ENCODE peak calls at places on chromosomes 4 and X, in six cellular contexts. M is DMS53; W is Caki2; I is AG09309; R is activated CD4-positive, alpha-beta memory T cell treated with anti-CD3 and anti-CD28 coated beads, Interleukin-2, amount 10 ng/mL, durations not matched to agents 7 days and 5 days; L is stimulated activated CD4-positive, alpha-beta T cell treated with anti-CD3 and anti-CD28 coated beads, Interleukin-4, amount 100 ng/mL, for 48 hours. F is an unnamed sample.

GRCh38 chr4:182895791-182896292 is 21.3 kb downstream of the DCTD start:
- DNase-seq in M (peak; percentile 87), W (no peak), I (no peak), R (no peak), L (no peak), F (no peak)

GRCh38 chr4:16745009-16745408 is 153.4 kb downstream of the LDB2 start:
- DNase-seq in M (no peak), W (no peak), I (peak; percentile 61), R (no peak), L (no peak), F (no peak)

GRCh38 chr4:3302786-3303444 is 10.1 kb downstream of the RGS12 start:
- DNase-seq in M (no peak), W (no peak), I (no peak), R (peak; percentile 58), L (no peak), F (peak; percentile 58)

GRCh38 chr4:138540056-138540800 is 298.1 kb upstream of the SLC7A11 start:
- DNase-seq in M (no peak), W (no peak), I (peak; percentile 35), R (no peak), L (no peak), F (no peak)

GRCh38 chr4:111649308-111649707 is 495.9 kb upstream of the FAM241A start:
- DNase-seq in M (peak; percentile 3), W (no peak), I (no peak), R (no peak), L (no peak), F (no peak)

GRCh38 chrX:149570668-149571067 is 16.6 kb downstream of the MAGEA9B start:
- DNase-seq in M (no peak), W (no peak), I (peak; percentile 39), R (no peak), L (no peak), F (no peak)

GRCh38 chrX:2500681-2501151 is at the start of the genes DHRSX and ZBED1:
- DNase-seq in M (no peak), W (no peak), I (no peak), R (peak; percentile 63), L (peak; percentile 42), F (peak; percentile 60)

GRCh38 chr4:60590116-60590515 is 610.0 kb upstream of the ADGRL3 start:
- DNase-seq in M (no peak), W (no peak), I (no peak), R (no peak), L (no peak), F (no peak)

GRCh38 chr4:89344571-89344970 is 37.0 kb upstream of the GPRIN3 start:
- DNase-seq in M (no peak), W (no peak), I (no peak), R (no peak), L (no peak), F (no peak)

GRCh38 chr4:7654550-7655266 is 220.0 kb upstream of the PSAPL1 start:
- DNase-seq in M (no peak), W (no peak), I (no peak), R (no peak), L (no peak), F (no peak)

GRCh38 chrX:54044877-54045328 is 630 bp upstream of the PHF8 start:
- DNase-seq in M (no peak), W (no peak), I (no peak), R (no peak), L (no peak), F (no peak)

GRCh38 chrX:41604154-41604553 is 84.6 kb upstream of the GPR34 start:
- DNase-seq in M (no peak), W (no peak), I (no peak), R (no peak), L (no peak), F (no peak)

GRCh38 chr4:123317211-123317610 is 79.4 kb upstream of the SPRY1 start:
- DNase-seq in M (no peak), W (no peak), I (no peak), R (no peak), L (no peak), F (no peak)

GRCh38 chrX:73850124-73851013 is 287.4 kb downstream of the CHIC1 start:
- DNase-seq in M (peak; percentile 58), W (peak; percentile 3), I (no peak), R (no peak), L (no peak), F (no peak)

GRCh38 chr4:184473515-184474260 is 662 bp downstream of the IRF2 start:
- DNase-seq in M (peak; percentile 70), W (peak; percentile 48), I (no peak), R (peak; percentile 56), L (no peak), F (peak; percentile 69)

GRCh38 chrX:48514126-48514806 is 5.5 kb downstream of the PORCN start:
- DNase-seq in M (no peak), W (no peak), I (no peak), R (no peak), L (no peak), F (no peak)

GRCh38 chr4:164768516-164768915 is 14.6 kb downstream of the SMIM31 start:
- DNase-seq in M (peak; percentile 28), W (no peak), I (no peak), R (no peak), L (no peak), F (no peak)